ENCODE peak calls at places on chromosome 12, in six cellular contexts. D is right lobe of liver; J is heart right ventricle; Y is stimulated activated naive B cell treated with anti-CD40 and anti-IgM and Interleukin-4, amounts not matched to agents 10 μg/mL and 1 μg/mL and 100 μg/mL, for 72 hours; K is NCI-H510A treated with DMSO at 0.1 percent for 48 hours; B is EL. W is an unnamed sample.

GRCh38 chr12:68207276-68207675 is 18.3 kb downstream of the IL26 start:
- DNase-seq in D (no peak), J (no peak), Y (no peak), K (no peak), B (no peak), W (no peak)

GRCh38 chr12:122845041-122845864 is 10.0 kb downstream of the HIP1R start:
- DNase-seq in D (no peak), J (no peak), Y (no peak), K (no peak), B (no peak), W (no peak)

GRCh38 chr12:14664434-14665023 is 31.9 kb downstream of the GUCY2C start:
- DNase-seq in D (no peak), J (no peak), Y (no peak), K (peak), B (peak), W (no peak)

GRCh38 chr12:109716512-109717389 is 3.1 kb downstream of the FAM222A start:
- DNase-seq in D (peak), J (peak), Y (no peak), K (no peak), B (no peak), W (no peak)

GRCh38 chr12:121283388-121283787 is 13.1 kb downstream of the CAMKK2 start:
- DNase-seq in D (no peak), J (no peak), Y (no peak), K (no peak), B (no peak), W (no peak)

GRCh38 chr12:43370299-43370698 is 181.7 kb downstream of the ADAMTS20 start:
- DNase-seq in D (no peak), J (no peak), Y (no peak), K (no peak), B (peak), W (no peak)

GRCh38 chr12:110739488-110739887 is 3.2 kb downstream of the PPP1CC start:
- DNase-seq in D (no peak), J (no peak), Y (no peak), K (no peak), B (no peak), W (no peak)

GRCh38 chr12:53005986-53006809 is at the start of gene EIF4B:
- DNase-seq in D (peak), J (peak), Y (peak), K (peak), B (peak), W (peak)

GRCh38 chr12:100375023-100375737 is 18.3 kb downstream of the SLC17A8 start:
- DNase-seq in D (no peak), J (peak), Y (no peak), K (peak), B (peak), W (no peak)

GRCh38 chr12:102950107-102950949 is 7.1 kb upstream of the ASCL1 start:
- DNase-seq in D (peak), J (no peak), Y (no peak), K (peak), B (no peak), W (no peak)

GRCh38 chr12:65881965-65882413 is 57.7 kb downstream of the HMGA2 start:
- DNase-seq in D (peak), J (peak), Y (peak), K (no peak), B (no peak), W (no peak)

GRCh38 chr12:3216097-3216496 is 138.9 kb downstream of the TSPAN9 start:
- DNase-seq in D (no peak), J (no peak), Y (no peak), K (no peak), B (no peak), W (no peak)

GRCh38 chr12:22866406-22866805 is 241.4 kb downstream of the ETNK1 start:
- DNase-seq in D (no peak), J (no peak), Y (no peak), K (no peak), B (no peak), W (no peak)

GRCh38 chr12:110174373-110174996 is 50.3 kb downstream of the IFT81 start:
- DNase-seq in D (no peak), J (no peak), Y (no peak), K (no peak), B (no peak), W (no peak)

GRCh38 chr12:101969-102878 is 35.7 kb downstream of the IQSEC3 start:
- DNase-seq in D (no peak), J (no peak), Y (no peak), K (no peak), B (no peak), W (no peak)

GRCh38 chr12:46663297-46663696 is 162.5 kb downstream of the SLC38A4 start:
- DNase-seq in D (no peak), J (no peak), Y (no peak), K (no peak), B (peak), W (no peak)

GRCh38 chr12:52566847-52567291 is 6.8 kb downstream of the KRT74 start:
- DNase-seq in D (no peak), J (peak), Y (no peak), K (no peak), B (no peak), W (no peak)

GRCh38 chr12:95986635-95987535 is 9.3 kb downstream of the HAL start:
- DNase-seq in D (no peak), J (no peak), Y (no peak), K (no peak), B (no peak), W (no peak)

GRCh38 chr12:29429999-29430698 is 49.2 kb upstream of the ERGIC2 start:
- DNase-seq in D (no peak), J (no peak), Y (no peak), K (no peak), B (no peak), W (no peak)

GRCh38 chr12:54680374-54680773 is 32.2 kb upstream of the DCD start:
- DNase-seq in D (no peak), J (no peak), Y (no peak), K (no peak), B (peak), W (peak)

GRCh38 chr12:105279460-105280056 is 43.6 kb upstream of the APPL2 start:
- DNase-seq in D (peak), J (no peak), Y (no peak), K (no peak), B (peak), W (no peak)

GRCh38 chr12:75444444-75445136 is 36.0 kb upstream of the GLIPR1 start:
- DNase-seq in D (no peak), J (no peak), Y (no peak), K (no peak), B (peak), W (no peak)

GRCh38 chr12:48810817-48811453 is 7.4 kb upstream of the CACNB3 start:
- DNase-seq in D (no peak), J (no peak), Y (no peak), K (no peak), B (peak), W (no peak)

GRCh38 chr12:131806654-131807053 is 21.5 kb upstream of the MMP17 start:
- DNase-seq in D (no peak), J (no peak), Y (no peak), K (no peak), B (no peak), W (no peak)

GRCh38 chr12:90999518-90999917 is 5.3 kb downstream of the EPYC start:
- DNase-seq in D (no peak), J (no peak), Y (no peak), K (no peak), B (no peak), W (no peak)

GRCh38 chr12:109115758-109116610 is at the start of gene ACACB:
- DNase-seq in D (peak), J (peak), Y (no peak), K (no peak), B (no peak), W (no peak)

GRCh38 chr12:65825573-65826512 is 1.6 kb downstream of the HMGA2 start:
- DNase-seq in D (peak), J (peak), Y (no peak), K (no peak), B (peak), W (no peak)

GRCh38 chr12:6067152-6067916 is 57.1 kb downstream of the VWF start:
- DNase-seq in D (peak), J (no peak), Y (no peak), K (no peak), B (no peak), W (no peak)

GRCh38 chr12:40469736-40470135 is 222.5 kb upstream of the CNTN1 start:
- DNase-seq in D (no peak), J (no peak), Y (no peak), K (no peak), B (no peak), W (no peak)

GRCh38 chr12:14416658-14417057 is 51.2 kb downstream of the ATF7IP start:
- DNase-seq in D (no peak), J (no peak), Y (no peak), K (peak), B (peak), W (no peak)

W was measured in GM19239.